ENCODE peak calls at places on chromosomes 11 and 22, in nine cellular contexts. R is HEK293T; E is CD4-positive, alpha-beta T cell; J is GM12891; A is SJSA1; C is ACHN; W is kidney tubule cell; D is ovary; P is T-helper 1 cell. V is an unnamed sample.

GRCh38 chr11:75737314-75737713 is 19.7 kb downstream of the MOGAT2 start:
- DNase-seq in R (no peak), E (no peak), J (no peak), A (no peak), C (no peak), W (no peak), D (no peak), P (no peak), V (no peak)

GRCh38 chr11:71221851-71222250 is 30.5 kb downstream of the SHANK2 start:
- DNase-seq in R (no peak), E (no peak), J (no peak), A (no peak), C (no peak), W (no peak), D (no peak), P (no peak), V (peak)

GRCh38 chr22:33919591-33920501 is at the start of gene LARGE1:
- DNase-seq in R (peak), E (no peak), J (peak), A (peak), C (peak), W (peak), D (peak), P (no peak), V (peak)

GRCh38 chr11:69320326-69320725 is 26.4 kb downstream of the MYEOV start:
- DNase-seq in R (no peak), E (no peak), J (no peak), A (peak), C (peak), W (peak), D (no peak), P (no peak), V (no peak)

GRCh38 chr11:117833401-117833891 is 8.9 kb upstream of the FXYD2 start:
- DNase-seq in R (no peak), E (no peak), J (no peak), A (no peak), C (no peak), W (peak), D (peak), P (no peak), V (peak)

GRCh38 chr11:22976146-22976545 is 115.9 kb upstream of the CCDC179 start:
- DNase-seq in R (no peak), E (no peak), J (no peak), A (no peak), C (peak), W (peak), D (no peak), P (no peak), V (no peak)

GRCh38 chr11:33945481-33946268 is 53.8 kb upstream of the LMO2 start:
- DNase-seq in R (no peak), E (no peak), J (no peak), A (no peak), C (no peak), W (no peak), D (no peak), P (no peak), V (no peak)

GRCh38 chr22:40690370-40690769 is 11.1 kb downstream of the MCHR1 start:
- DNase-seq in R (no peak), E (no peak), J (no peak), A (no peak), C (no peak), W (no peak), D (no peak), P (no peak), V (no peak)

GRCh38 chr22:22171357-22172218 is 73.0 kb upstream of the VPREB1 start:
- DNase-seq in R (peak), E (no peak), J (no peak), A (no peak), C (peak), W (peak), D (no peak), P (no peak), V (no peak)